ENCODE peak calls at places on chromosome 11, in seven cellular contexts. T is HCT116, D is H1, R is GM12878, M is HepG2, N is GM23338, A is K562. F is an unnamed sample. For H3K4me1, the result is how much of the 10 kb centered on the place peaks cover.

GRCh38 chr11:16613401-16614381 is 124.8 kb upstream of the C11orf58 start:
- DNase-seq in R (no peak), A (peak), T (peak), N (peak), D (peak), M (peak), F (peak)

GRCh38 chr11:91823252-91823830 is 401.3 kb upstream of the FAT3 start:
- DNase-seq in T (no peak), A (no peak), N (no peak), M (no peak), D (no peak), R (no peak), F (no peak)

GRCh38 chr11:67662142-67662805 is 11.7 kb upstream of the ACY3 start:
- DNase-seq in T (no peak), N (no peak), R (no peak), D (no peak), M (no peak), A (no peak), F (no peak)

GRCh38 chr11:102256251-102256650 is 61.0 kb upstream of the BIRC3 start:
- DNase-seq in T (no peak), R (no peak), A (no peak), D (no peak), M (no peak), N (no peak), F (no peak)

GRCh38 chr11:102085864-102086551 is 24.2 kb upstream of the YAP1 start:
- DNase-seq in A (no peak), R (no peak), N (no peak), T (peak), D (no peak), M (peak), F (no peak)

GRCh38 chr11:65887026-65887722 is 1.1 kb downstream of the FIBP start:
- DNase-seq in A (no peak), M (no peak), N (no peak), D (no peak), R (no peak), T (no peak), F (no peak)

GRCh38 chr11:68806931-68807844 is 34.5 kb downstream of the CPT1A start:
- DNase-seq in D (no peak), T (no peak), M (no peak), A (no peak), R (no peak), N (no peak), F (peak)

GRCh38 chr11:16986434-16987204 is 27.6 kb downstream of the PLEKHA7 start:
- DNase-seq in R (peak), D (no peak), N (peak), M (no peak), A (peak), T (no peak), F (no peak)

GRCh38 chr11:133418218-133418617 is 114.1 kb downstream of the OPCML start:
- DNase-seq in N (no peak), M (no peak), R (no peak), A (no peak), T (no peak), D (no peak), F (no peak)

GRCh38 chr11:110891411-110891810 is 179.2 kb upstream of the ARHGAP20 start:
- DNase-seq in M (no peak), T (no peak), A (no peak), R (no peak), D (no peak), N (no peak), F (no peak)

GRCh38 chr11:68436985-68437926 is 23.3 kb upstream of the PPP6R3 start:
- DNase-seq in M (no peak), T (no peak), N (no peak), R (no peak), D (no peak), A (peak), F (peak)

GRCh38 chr11:102664001-102664752 is 39.0 kb upstream of the MMP20 start:
- DNase-seq in A (no peak), N (peak), R (no peak), M (peak), D (no peak), T (peak), F (no peak)

GRCh38 chr11:92886243-92886905 is 83.1 kb upstream of the MTNR1B start:
- DNase-seq in R (peak), N (peak), A (peak), M (peak), D (peak), T (peak), F (peak)

GRCh38 chr11:11215944-11216343 is 137.1 kb downstream of the CSNK2A3 start:
- DNase-seq in M (peak), T (no peak), A (no peak), D (no peak), N (no peak), R (no peak), F (no peak)

GRCh38 chr11:9859491-9860305 is 195.8 kb downstream of the SWAP70 start:
- DNase-seq in A (no peak), D (no peak), R (no peak), T (no peak), M (no peak), N (no peak), F (peak)

GRCh38 chr11:64373598-64373974 is 14.6 kb downstream of the RPS6KA4 start:
- DNase-seq in R (no peak), M (no peak), N (no peak), T (no peak), D (no peak), A (no peak), F (no peak)

GRCh38 chr11:125448136-125448535 is 47.9 kb downstream of the FEZ1 start:
- DNase-seq in T (peak), R (no peak), M (no peak), A (no peak), D (no peak), N (no peak), F (no peak)

GRCh38 chr11:17846852-17847453 is 112.4 kb downstream of the KCNC1 start:
- DNase-seq in M (no peak), D (no peak), R (no peak), T (no peak), N (peak), A (no peak), F (no peak)

GRCh38 chr11:58900479-58901420 is 38.5 kb upstream of the GLYATL1 start:
- DNase-seq in D (peak), N (peak), M (peak), A (peak), R (peak), T (peak), F (peak)

GRCh38 chr11:123111465-123111864 is 49.5 kb upstream of the HSPA8 start:
- DNase-seq in D (no peak), N (peak), A (peak), R (no peak), M (peak), T (peak), F (peak)

GRCh38 chr11:3835100-3835485 is 5.7 kb downstream of the RHOG start:
- DNase-seq in D (no peak), R (no peak), A (peak), N (no peak), M (no peak), T (no peak), F (peak)

GRCh38 chr11:130671801-130672700 is 223.6 kb downstream of the ADAMTS15 start:
- DNase-seq in T (no peak), D (no peak), R (no peak), A (no peak), N (no peak), M (no peak), F (no peak)

GRCh38 chr11:82701847-82702520 is 31.7 kb downstream of the FAM181B start:
- DNase-seq in N (peak), R (no peak), M (peak), T (peak), D (peak), A (peak), F (peak)

GRCh38 chr11:34438529-34439507 is at the start of gene CAT:
- DNase-seq in T (peak), M (peak), N (peak), R (peak), D (peak), A (peak), F (peak)

GRCh38 chr11:78465169-78465942 is 47.7 kb upstream of the GAB2 start:
- DNase-seq in M (no peak), N (no peak), D (no peak), A (no peak), R (peak), T (no peak), F (no peak)

GRCh38 chr11:88320149-88320559 is 17.4 kb downstream of the CTSC start:
- DNase-seq in A (no peak), M (no peak), D (no peak), T (no peak), N (no peak), R (no peak), F (peak)

GRCh38 chr11:72015511-72016061 is 16.9 kb downstream of the IL18BP start:
- DNase-seq in M (peak), R (no peak), D (no peak), A (no peak), N (peak), T (no peak), F (no peak)

GRCh38 chr11:70315726-70316125 is 45.2 kb downstream of the PPFIA1 start:
- DNase-seq in A (no peak), D (no peak), R (no peak), N (no peak), M (no peak), T (no peak), F (peak)

DNA sequence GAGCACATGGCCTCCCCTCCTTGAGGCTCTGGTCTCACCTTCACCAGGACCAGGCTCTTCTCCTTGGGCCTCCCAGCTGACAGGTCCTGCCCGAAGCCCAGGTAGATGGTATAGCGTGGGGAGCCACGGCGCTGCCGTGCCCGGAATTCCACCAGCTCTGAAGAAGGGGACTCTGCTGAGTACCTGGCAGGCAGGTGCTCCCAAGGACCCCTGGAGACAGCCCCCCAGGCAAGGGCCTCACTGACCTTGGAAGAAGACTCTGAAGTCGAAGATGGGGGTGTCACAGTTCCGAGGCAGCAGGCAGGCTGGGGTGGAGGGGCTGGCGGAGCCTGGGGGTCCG is 2.8 kb downstream of the IRF7 start:
- DNase-seq in R (no peak), T (no peak), N (no peak), A (no peak), M (no peak), D (no peak), F (no peak)
- H3K4me1 ChIP-seq in R (under half), T (under half), N (under half), A (half or more), M (under half), D (under half), F (under half)

DNA sequence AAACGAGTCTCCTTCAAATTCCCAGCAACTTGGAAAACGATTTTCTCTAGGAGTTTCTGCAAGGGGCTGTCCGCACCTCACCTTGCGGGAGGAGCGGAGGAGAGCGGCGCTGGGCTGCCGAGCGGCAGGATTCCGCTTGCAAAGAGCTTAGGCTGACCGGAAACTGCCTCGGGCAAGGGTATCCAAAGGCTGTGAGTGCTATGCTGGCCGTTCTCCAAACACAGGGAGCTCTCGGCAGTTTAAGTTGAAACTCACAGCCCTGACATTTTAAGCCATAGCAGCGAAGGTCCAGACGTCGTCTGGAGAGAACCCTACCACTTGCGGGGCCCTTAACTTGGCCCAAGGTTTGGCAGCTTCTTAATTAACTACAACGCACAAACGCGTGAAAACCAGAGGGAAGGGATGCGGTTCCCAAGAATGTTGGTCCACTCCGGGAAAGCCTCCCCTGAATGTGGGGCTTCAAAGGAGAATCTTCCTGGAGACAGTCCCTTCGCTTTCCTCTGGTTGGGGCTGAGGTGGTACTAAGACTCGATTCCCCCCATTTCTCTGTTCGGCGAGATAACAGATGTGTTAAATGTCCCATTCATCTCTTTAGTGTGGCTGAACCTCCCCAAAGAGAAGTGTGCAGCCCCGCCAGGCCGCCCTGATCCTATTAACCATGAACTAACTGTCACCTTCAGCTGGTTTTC is 1.1 kb upstream of the DBX1 start:
- DNase-seq in N (peak), A (no peak), R (no peak), M (no peak), T (no peak), D (peak), F (no peak)
- TF ChIP-seq EZH2 in N (peak), A (no peak), R (peak), M (no peak), T (no peak), D (peak), F (peak)

GRCh38 chr11:46122955-46123354 is 1.7 kb upstream of the PHF21A start:
- DNase-seq in D (no peak), T (no peak), A (no peak), N (no peak), R (no peak), M (peak), F (peak)

GRCh38 chr11:46120361-46120710 is 918 bp downstream of the PHF21A start:
- DNase-seq in D (no peak), T (no peak), A (peak), N (no peak), M (no peak), R (no peak), F (no peak)

GRCh38 chr11:46121724-46122477 is 647 bp upstream of the PHF21A start:
- DNase-seq in M (peak), A (peak), D (peak), N (peak), T (peak), R (no peak), F (peak)

GRCh38 chr11:46120711-46121327 is 435 bp downstream of the PHF21A start:
- DNase-seq in A (peak), R (no peak), M (peak), T (no peak), N (peak), D (peak), F (peak)

GRCh38 chr11:46121328-46121723 is at the start of gene PHF21A:
- DNase-seq in R (no peak), D (peak), A (peak), M (peak), N (peak), T (peak), F (peak)
- TF ChIP-seq POLR2AphosphoS5 in R (peak), D (no peak), A (peak), M (peak), N (peak), T (peak), F (peak)

DNA sequence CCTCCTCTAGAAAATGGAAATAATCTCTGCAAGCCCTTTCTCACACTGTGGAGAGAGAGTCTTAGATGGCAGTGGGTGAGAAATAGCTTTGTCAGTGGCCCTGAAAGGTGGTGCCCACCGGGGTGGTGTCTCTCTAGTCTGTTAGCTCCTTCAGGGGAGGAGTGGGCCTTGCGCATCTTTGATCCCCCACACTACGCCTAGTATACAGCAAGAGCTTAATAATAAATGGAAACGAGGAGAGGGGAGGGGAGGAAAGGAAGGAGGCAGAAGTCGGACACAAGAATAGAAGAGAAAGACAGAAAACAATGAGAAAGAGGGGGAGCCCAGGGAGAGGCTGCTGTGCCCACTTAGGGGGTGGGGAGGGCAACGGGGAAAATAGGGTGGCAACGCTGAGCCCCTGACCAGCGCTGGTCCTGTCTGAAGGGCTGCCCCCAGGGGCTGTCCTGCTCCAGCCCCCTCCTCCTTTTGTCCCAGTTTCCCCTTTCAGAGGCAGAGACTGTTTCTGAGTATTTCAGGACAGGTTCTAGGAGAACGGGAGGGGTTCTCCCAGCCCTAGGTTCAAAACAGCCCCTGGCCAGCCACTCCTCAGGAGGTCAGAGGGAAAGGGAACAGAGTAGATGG is 1.2 kb downstream of the ARRB1 start:
- DNase-seq in D (no peak), M (no peak), N (no peak), R (no peak), T (no peak), A (no peak), F (no peak)
- H3K4me1 ChIP-seq in D (under half), M (half or more), N (under half), R (under half), T (under half), A (half or more), F (under half)

DNA sequence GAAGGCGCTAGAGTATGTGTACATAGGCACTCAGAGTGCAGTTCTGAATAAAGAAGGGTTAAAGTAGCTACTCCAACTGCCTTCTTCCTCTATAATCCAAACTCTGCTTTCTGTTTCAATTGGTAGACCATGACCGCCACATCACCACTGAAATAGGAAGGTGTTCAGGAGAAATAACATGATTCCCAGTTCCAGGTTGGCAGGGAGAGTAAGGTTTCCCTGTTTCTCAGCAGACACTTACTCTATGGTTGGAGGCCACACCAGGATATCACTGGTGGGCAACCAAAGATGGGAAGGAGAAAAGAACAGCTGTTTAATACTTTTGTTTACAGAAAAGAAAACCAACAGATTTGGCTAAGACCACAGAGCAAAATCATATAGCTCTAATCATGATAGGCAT is 37.9 kb downstream of the PAK1 start:
- DNase-seq in N (no peak), A (no peak), T (no peak), R (no peak), D (no peak), M (no peak), F (no peak)
- TF ChIP-seq EZH2 in N (no peak), A (no peak), T (no peak), R (no peak), D (no peak), M (no peak), F (no peak)

DNA sequence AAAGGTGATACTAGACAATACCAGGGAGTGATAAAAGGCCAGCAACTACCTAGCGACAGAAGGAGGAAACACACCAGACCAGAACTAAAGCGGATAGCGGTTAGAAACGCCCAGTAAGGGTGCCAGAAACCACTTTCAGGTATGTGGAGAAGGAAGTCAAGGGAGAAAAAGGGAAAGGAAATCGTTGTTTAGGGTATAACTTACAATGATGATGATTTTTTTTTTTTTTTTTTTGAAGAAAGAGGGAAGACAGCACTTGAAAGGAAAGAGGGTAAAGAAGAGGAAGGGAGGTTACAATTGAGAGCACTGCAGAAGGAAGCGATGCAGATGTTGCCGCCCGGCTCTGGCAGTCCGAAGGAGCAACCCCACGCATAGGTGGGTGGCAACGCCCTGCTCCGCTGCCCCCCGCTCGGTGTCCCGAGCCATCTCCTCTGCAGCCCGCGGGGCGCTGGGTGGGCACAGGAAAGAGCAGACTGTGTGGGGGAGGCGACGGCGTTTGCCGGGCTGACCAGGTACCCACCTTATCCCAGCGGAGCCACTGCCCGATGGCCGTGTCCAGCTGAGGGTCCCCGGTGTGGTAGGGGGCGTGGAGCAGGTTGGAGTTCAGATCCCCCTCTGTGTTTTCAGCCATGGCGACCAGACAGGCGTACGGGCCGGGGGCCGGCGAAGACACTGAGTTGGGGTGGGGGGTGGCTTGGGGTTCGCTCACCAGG is 546 bp downstream of the PGM2L1 start:
- DNase-seq in D (no peak), A (peak), N (peak), R (no peak), T (peak), M (peak), F (peak)
- TF ChIP-seq POLR2AphosphoS5 in D (no peak), A (no peak), N (no peak), R (no peak), T (no peak), M (no peak), F (no peak)

DNA sequence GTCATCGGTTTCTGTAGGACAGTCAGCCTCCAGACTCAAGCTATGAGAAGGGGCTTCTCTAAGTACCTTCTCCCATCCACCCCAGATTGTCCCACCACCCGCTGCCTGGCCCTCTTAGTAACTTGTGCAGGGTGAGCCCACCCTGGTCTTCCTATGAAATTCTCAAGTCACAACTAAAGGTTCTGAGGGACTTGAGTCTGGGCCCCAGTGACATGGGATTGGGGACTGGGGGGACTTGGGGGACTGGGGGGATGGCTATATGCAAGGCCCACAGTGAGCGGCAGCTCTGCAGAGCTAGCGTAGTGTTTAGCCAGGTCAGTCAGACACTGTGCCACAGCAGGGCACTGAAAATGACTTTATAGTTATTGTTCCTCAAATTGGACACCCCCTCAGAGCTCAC is 622.3 kb upstream of the CADM1 start:
- DNase-seq in A (no peak), N (no peak), R (no peak), M (no peak), T (no peak), D (peak), F (no peak)
- H3K4me1 ChIP-seq in A (under half), N (under half), R (under half), M (under half), T (under half), D (under half), F (under half)

GRCh38 chr11:43942651-43943356 is 367 bp downstream of the C11orf96 start:
- DNase-seq in R (no peak), M (no peak), D (peak), A (peak), T (no peak), N (peak), F (peak)
- TF ChIP-seq EZH2 in R (peak), M (no peak), D (peak), A (no peak), T (no peak), N (peak), F (no peak)

GRCh38 chr11:13030857-13031256 is 21.7 kb downstream of the RASSF10 start:
- DNase-seq in R (no peak), T (no peak), A (no peak), M (peak), N (no peak), D (no peak), F (peak)
- TF ChIP-seq POLR2AphosphoS5 in R (no peak), T (no peak), A (no peak), M (no peak), N (no peak), D (no peak), F (no peak)

GRCh38 chr11:62559204-62559603 is 12.6 kb upstream of the AHNAK start:
- DNase-seq in N (no peak), M (no peak), A (no peak), T (no peak), R (no peak), D (no peak), F (no peak)
- H3K4me1 ChIP-seq in N (half or more), M (half or more), A (under half), T (half or more), R (half or more), D (under half), F (under half)